ENCODE peak calls at places on chromosome 9, in six cellular contexts. One of them, this sample, is unnamed.

GRCh38 chr9:136531904-136532798 is 13.7 kb downstream of the NOTCH1 start:
- DNase-seq in AG08396: no peak
- DNase-seq in psoas muscle: no peak
- DNase-seq in HCT116: no peak
- DNase-seq in stimulated activated naive CD8-positive, alpha-beta T cell treated with anti-CD3 and anti-CD28 coated beads, Interleukin-15, Interleukin-2, amounts not matched to agents 100 U/mL and 50 U/mL, for 24 hours: peak; percentile 50
- DNase-seq in choroid plexus epithelial cell: no peak
- DNase-seq in this sample: no peak

GRCh38 chr9:127586537-127586936 is 25.5 kb upstream of the STXBP1 start:
- DNase-seq in AG08396: peak; percentile 78
- DNase-seq in stimulated activated naive CD8-positive, alpha-beta T cell treated with anti-CD3 and anti-CD28 coated beads, Interleukin-15, Interleukin-2, amounts not matched to agents 100 U/mL and 50 U/mL, for 24 hours: peak; percentile 72
- DNase-seq in choroid plexus epithelial cell: peak; percentile 88
- DNase-seq in HCT116: no peak
- DNase-seq in psoas muscle: peak; percentile 85
- DNase-seq in this sample: peak; percentile 86

GRCh38 chr9:34485822-34486221 is 27.2 kb downstream of the DNAI1 start:
- DNase-seq in psoas muscle: no peak
- DNase-seq in AG08396: no peak
- DNase-seq in choroid plexus epithelial cell: no peak
- DNase-seq in HCT116: no peak
- DNase-seq in stimulated activated naive CD8-positive, alpha-beta T cell treated with anti-CD3 and anti-CD28 coated beads, Interleukin-15, Interleukin-2, amounts not matched to agents 100 U/mL and 50 U/mL, for 24 hours: no peak
- DNase-seq in this sample: no peak

GRCh38 chr9:129459550-129460322 is 161.2 kb downstream of the C9orf50 start:
- DNase-seq in AG08396: no peak
- DNase-seq in HCT116: no peak
- DNase-seq in choroid plexus epithelial cell: no peak
- DNase-seq in stimulated activated naive CD8-positive, alpha-beta T cell treated with anti-CD3 and anti-CD28 coated beads, Interleukin-15, Interleukin-2, amounts not matched to agents 100 U/mL and 50 U/mL, for 24 hours: peak; percentile 80
- DNase-seq in psoas muscle: no peak
- DNase-seq in this sample: no peak

GRCh38 chr9:96293481-96293880 is 8.5 kb downstream of the HSD17B3 start:
- DNase-seq in psoas muscle: no peak
- DNase-seq in stimulated activated naive CD8-positive, alpha-beta T cell treated with anti-CD3 and anti-CD28 coated beads, Interleukin-15, Interleukin-2, amounts not matched to agents 100 U/mL and 50 U/mL, for 24 hours: no peak
- DNase-seq in HCT116: peak; percentile 10
- DNase-seq in choroid plexus epithelial cell: peak; percentile 26
- DNase-seq in AG08396: no peak
- DNase-seq in this sample: no peak

GRCh38 chr9:133107961-133108793 is 12.9 kb downstream of the RALGDS start:
- DNase-seq in HCT116: no peak
- DNase-seq in choroid plexus epithelial cell: no peak
- DNase-seq in psoas muscle: peak; percentile 27
- DNase-seq in AG08396: no peak
- DNase-seq in stimulated activated naive CD8-positive, alpha-beta T cell treated with anti-CD3 and anti-CD28 coated beads, Interleukin-15, Interleukin-2, amounts not matched to agents 100 U/mL and 50 U/mL, for 24 hours: no peak
- DNase-seq in this sample: no peak

GRCh38 chr9:78235296-78235770 is 542 bp upstream of the CEP78 start:
- DNase-seq in HCT116: no peak
- DNase-seq in AG08396: peak; percentile 61
- DNase-seq in psoas muscle: no peak
- DNase-seq in choroid plexus epithelial cell: peak; percentile 69
- DNase-seq in stimulated activated naive CD8-positive, alpha-beta T cell treated with anti-CD3 and anti-CD28 coated beads, Interleukin-15, Interleukin-2, amounts not matched to agents 100 U/mL and 50 U/mL, for 24 hours: no peak
- DNase-seq in this sample: no peak

GRCh38 chr9:35074791-35075190 is 2.4 kb upstream of the VCP start:
- DNase-seq in HCT116: no peak
- DNase-seq in choroid plexus epithelial cell: no peak
- DNase-seq in psoas muscle: no peak
- DNase-seq in AG08396: no peak
- DNase-seq in stimulated activated naive CD8-positive, alpha-beta T cell treated with anti-CD3 and anti-CD28 coated beads, Interleukin-15, Interleukin-2, amounts not matched to agents 100 U/mL and 50 U/mL, for 24 hours: no peak
- DNase-seq in this sample: no peak

This sample was measured in RPMI8226.